ENCODE peak calls at places on chromosomes 5 and 9, in ten cellular contexts. B is kidney epithelial cell, J is lower lobe of right lung, U is psoas muscle, X is AG04450, Y is astrocyte, P is HL-60, T is upper lobe of right lung, S is foreskin fibroblast, D is HFF-Myc. A is an unnamed sample.

GRCh38 chr9:74773886-74774479 is 113.7 kb downstream of the TRPM6 start:
- DNase-seq in X (peak), J (peak), T (peak), P (peak), B (peak), Y (peak), S (peak), D (peak), U (peak), A (no peak)

GRCh38 chr5:16812448-16812847 is 123.6 kb downstream of the MYO10 start:
- DNase-seq in X (no peak), P (no peak), U (no peak), J (no peak), T (no peak), B (no peak), Y (no peak), D (no peak), S (no peak), A (no peak)

GRCh38 chr9:134707731-134708671 is 66.4 kb downstream of the COL5A1 start:
- DNase-seq in Y (no peak), X (no peak), D (no peak), B (no peak), U (peak), P (no peak), J (no peak), S (no peak), T (no peak), A (no peak)

GRCh38 chr5:37071487-37071886 is 177.7 kb downstream of the CPLANE1 start:
- DNase-seq in Y (no peak), X (no peak), D (no peak), T (no peak), P (no peak), B (no peak), J (no peak), S (no peak), U (no peak), A (no peak)

GRCh38 chr9:97994695-97995094 is 11.6 kb downstream of the ANP32B start:
- DNase-seq in S (no peak), Y (no peak), U (no peak), X (no peak), J (no peak), D (no peak), T (no peak), P (no peak), B (no peak), A (no peak)

GRCh38 chr5:54975701-54976100 is 9.7 kb downstream of the ESM1 start:
- DNase-seq in B (no peak), U (no peak), J (no peak), P (no peak), X (no peak), S (no peak), D (no peak), T (no peak), Y (no peak), A (no peak)

GRCh38 chr5:56279291-56279690 is 46.2 kb upstream of the ANKRD55 start:
- DNase-seq in B (no peak), X (no peak), J (no peak), S (no peak), T (no peak), D (no peak), Y (no peak), P (no peak), U (no peak), A (no peak)

GRCh38 chr5:10678236-10678635 is 82.8 kb downstream of the DAP start:
- DNase-seq in T (no peak), J (no peak), S (no peak), D (no peak), U (no peak), B (no peak), X (no peak), P (no peak), Y (peak), A (no peak)

GRCh38 chr9:5631021-5631420 is 2.1 kb downstream of the RIC1 start:
- DNase-seq in Y (peak), S (no peak), B (no peak), D (no peak), T (no peak), X (no peak), P (no peak), U (no peak), J (no peak), A (no peak)

GRCh38 chr5:147507480-147508126 is 2.3 kb downstream of the DPYSL3 start:
- DNase-seq in P (no peak), J (no peak), X (no peak), S (peak), Y (peak), T (no peak), D (no peak), U (no peak), B (no peak), A (no peak)

GRCh38 chr5:7436521-7436920 is 40.6 kb downstream of the ADCY2 start:
- DNase-seq in U (peak), X (no peak), Y (no peak), D (no peak), S (no peak), J (no peak), B (no peak), P (no peak), T (no peak), A (no peak)

GRCh38 chr9:111986035-111986556 is 89.5 kb downstream of the UGCG start:
- DNase-seq in U (no peak), X (no peak), P (no peak), T (peak), B (no peak), J (no peak), Y (peak), D (no peak), S (no peak), A (no peak)

GRCh38 chr5:132257131-132258101 is at the start of gene PDLIM4:
- DNase-seq in T (peak), S (no peak), X (no peak), P (no peak), D (no peak), Y (peak), U (peak), J (no peak), B (no peak), A (no peak)

GRCh38 chr9:137138701-137139467 is at the start of gene GRIN1:
- DNase-seq in T (peak), D (no peak), B (no peak), P (no peak), S (no peak), J (no peak), Y (no peak), X (no peak), U (no peak), A (no peak)

GRCh38 chr9:123338710-123339665 is 17.0 kb upstream of the CRB2 start:
- DNase-seq in D (no peak), P (peak), U (no peak), T (peak), J (peak), Y (peak), X (no peak), B (no peak), S (no peak), A (no peak)

GRCh38 chr5:179489015-179489414 is 61.3 kb upstream of the RUFY1 start:
- DNase-seq in D (no peak), X (no peak), B (no peak), U (no peak), Y (no peak), J (no peak), S (no peak), P (no peak), T (no peak), A (no peak)

GRCh38 chr5:129400395-129400983 is 59.6 kb upstream of the ADAMTS19 start:
- DNase-seq in P (no peak), S (no peak), X (no peak), U (no peak), B (no peak), D (no peak), T (no peak), Y (no peak), J (no peak), A (no peak)
- TF ChIP-seq CTCF in P (no peak), S (no peak), X (peak), U (peak), B (peak), D (no peak), T (no peak), Y (no peak), J (no peak), A (peak)

GRCh38 chr5:43515678-43516048 is 715 bp upstream of the C5orf34 start:
- DNase-seq in B (no peak), D (no peak), X (no peak), T (no peak), Y (no peak), J (no peak), P (no peak), S (no peak), U (no peak), A (no peak)
- H3K4me3 ChIP-seq in B (peak), D (peak), X (peak), T (peak), Y (peak), J (peak), P (peak), S (peak), U (peak), A (peak)

GRCh38 chr9:83219154-83219923 is 156.4 kb upstream of the RASEF start:
- DNase-seq in T (peak), P (peak), D (no peak), U (peak), Y (peak), S (peak), X (no peak), B (peak), J (peak), A (no peak)
- TF ChIP-seq CTCF in T (peak), P (peak), D (peak), U (peak), Y (no peak), S (peak), X (peak), B (peak), J (peak), A (no peak)

DNA sequence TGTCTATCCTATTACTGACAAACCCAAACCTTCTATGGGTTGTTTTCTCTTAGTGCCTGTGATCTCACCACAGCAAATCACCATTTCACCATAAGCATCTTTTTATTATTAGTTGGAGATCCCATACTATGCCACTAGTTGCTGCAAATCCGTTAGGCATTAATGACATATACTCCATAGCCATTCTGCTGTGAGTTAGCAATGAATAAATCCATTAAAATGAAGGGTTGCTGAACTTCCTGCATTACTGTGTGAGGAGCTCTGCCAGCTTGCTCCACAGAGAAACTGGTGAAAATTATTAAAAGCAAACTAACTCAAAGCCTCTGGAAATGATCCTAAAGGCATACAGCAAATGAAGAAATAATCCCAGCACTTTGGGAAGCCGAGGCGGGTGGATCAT is 102.0 kb downstream of the CFAP95 start:
- DNase-seq in S (peak), B (no peak), P (no peak), D (no peak), T (no peak), Y (no peak), X (no peak), J (no peak), U (no peak), A (no peak)
- H3K4me3 ChIP-seq in S (no peak), B (no peak), P (no peak), D (no peak), T (no peak), Y (no peak), X (no peak), J (no peak), U (no peak), A (no peak)

GRCh38 chr5:1737790-1738405 is 61.7 kb downstream of the MRPL36 start:
- DNase-seq in P (peak), T (no peak), B (no peak), Y (no peak), J (no peak), S (peak), X (no peak), U (no peak), D (peak), A (no peak)
- TF ChIP-seq CTCF in P (peak), T (peak), B (peak), Y (peak), J (peak), S (peak), X (peak), U (peak), D (peak), A (peak)

DNA sequence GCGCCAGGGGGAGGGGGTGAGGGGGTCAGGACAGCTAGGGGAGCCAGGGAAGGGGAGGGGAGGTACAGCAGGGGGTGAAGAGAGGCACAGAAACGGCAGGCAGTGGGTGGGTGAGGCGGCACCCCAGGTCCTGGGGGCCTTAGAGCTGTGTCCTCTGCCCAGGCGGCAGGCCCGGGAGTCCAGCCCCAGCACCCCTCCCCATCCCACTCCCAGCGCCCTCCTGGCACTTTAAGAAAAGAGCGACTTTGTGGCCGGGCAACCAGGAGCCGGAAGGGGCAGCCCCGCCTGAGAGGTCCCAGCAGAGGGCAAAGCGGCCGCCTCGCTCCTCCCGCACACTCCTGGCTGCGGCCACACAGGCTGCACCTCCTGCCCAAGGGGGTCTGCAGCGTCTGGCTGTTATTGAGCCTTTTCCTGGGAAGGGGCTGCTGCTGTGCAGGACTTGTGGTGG is 42.6 kb downstream of the NACC2 start:
- DNase-seq in X (no peak), J (no peak), T (peak), B (peak), U (no peak), P (no peak), D (no peak), Y (no peak), S (no peak), A (no peak)
- H3K4me3 ChIP-seq in X (peak), J (peak), T (peak), B (peak), U (peak), P (no peak), D (no peak), Y (no peak), S (peak), A (peak)

A was measured in BJ.